ENCODE peak calls at places on chromosomes 4 and X, in nine cellular contexts. Q is fibroblast of lung, B is tibial artery, N is WERI-Rb-1, H is kidney, V is left lung, Z is brain microvascular endothelial cell, X is A673, I is transverse colon. E is an unnamed sample. For H3K36me3, the result is how much of the 10 kb centered on the place peaks cover.

GRCh38 chr4:82551734-82552133 is 10.1 kb downstream of the TMEM150C start:
- DNase-seq in Q (no peak), Z (no peak), H (no peak), B (no peak), X (peak), I (no peak), N (no peak), V (no peak), E (no peak)

GRCh38 chr4:13984996-13985780 is 357.7 kb upstream of the BOD1L1 start:
- DNase-seq in B (peak), Z (peak), V (no peak), N (no peak), Q (peak), H (no peak), X (no peak), I (no peak), E (no peak)

GRCh38 chrX:153771261-153771681 is 7.2 kb downstream of the PLXNB3 start:
- DNase-seq in I (no peak), Z (no peak), V (no peak), B (no peak), X (no peak), Q (no peak), N (peak), H (peak), E (no peak)

GRCh38 chrX:50484662-50485061 is 14.0 kb upstream of the DGKK start:
- DNase-seq in X (no peak), Q (no peak), H (no peak), V (no peak), I (no peak), N (no peak), B (no peak), Z (no peak), E (no peak)

GRCh38 chr4:107906458-107907100 is 24.8 kb upstream of the CYP2U1 start:
- DNase-seq in B (no peak), V (no peak), N (no peak), Z (no peak), Q (no peak), H (no peak), I (no peak), X (no peak), E (no peak)

GRCh38 chr4:10944321-10944720 is 259.8 kb upstream of the CLNK start:
- DNase-seq in N (no peak), Q (no peak), B (no peak), I (no peak), X (no peak), V (no peak), Z (no peak), H (no peak), E (no peak)

GRCh38 chr4:8292388-8293107 is 23.0 kb downstream of the HTRA3 start:
- DNase-seq in N (no peak), H (peak), I (no peak), V (peak), Z (no peak), Q (no peak), X (no peak), B (peak), E (no peak)

GRCh38 chr4:24570574-24571236 is 13.6 kb downstream of the DHX15 start:
- DNase-seq in V (no peak), X (no peak), Z (no peak), B (no peak), H (no peak), I (no peak), Q (no peak), N (no peak), E (no peak)

GRCh38 chr4:104575293-104575692 is 80.6 kb upstream of the CXXC4 start:
- DNase-seq in V (peak), Q (no peak), X (no peak), B (no peak), H (no peak), I (no peak), Z (no peak), N (no peak), E (no peak)

GRCh38 chr4:147620315-147620714 is 3.1 kb downstream of the TMEM184C start:
- DNase-seq in X (no peak), Q (no peak), I (no peak), V (no peak), B (no peak), N (no peak), Z (no peak), H (no peak), E (no peak)

GRCh38 chrX:112852850-112853249 is 12.2 kb upstream of the AMOT start:
- DNase-seq in I (no peak), X (no peak), Z (no peak), B (no peak), V (no peak), H (no peak), Q (no peak), N (no peak), E (no peak)

GRCh38 chr4:172982151-172982590 is 186.4 kb upstream of the GALNT7 start:
- DNase-seq in N (no peak), Z (peak), Q (peak), X (peak), B (peak), V (no peak), I (no peak), H (no peak), E (no peak)
- H3K27ac ChIP-seq in N (no peak), Z (peak), Q (peak), X (no peak), B (peak), V (no peak), I (no peak), H (no peak), E (no peak)

GRCh38 chr4:88054909-88055308 is 47.5 kb downstream of the PKD2 start:
- DNase-seq in Z (peak), I (peak), H (no peak), B (no peak), X (peak), V (no peak), Q (peak), N (peak), E (peak)
- H3K36me3 ChIP-seq in Z (under half), I (under half), H (under half), B (half or more), X (under half), V (under half), Q (under half), N (under half), E (under half)

DNA sequence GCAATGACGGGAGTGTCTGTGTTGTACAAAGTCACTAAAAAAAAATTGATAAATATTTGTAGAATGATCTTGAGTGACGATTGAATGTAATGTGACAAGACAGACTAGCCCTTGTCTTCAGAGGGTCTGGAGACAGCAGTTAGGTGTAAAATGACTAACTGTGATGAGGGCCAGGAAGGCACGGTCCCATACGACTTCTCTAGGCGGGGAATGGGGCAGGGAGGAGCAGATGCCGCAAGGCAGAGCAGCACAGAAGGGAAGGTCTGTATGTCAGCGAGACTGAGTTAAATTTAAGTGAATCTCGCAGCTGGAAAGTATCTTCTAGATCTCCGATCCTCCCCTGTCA is 405 bp downstream of the CENPE start:
- DNase-seq in I (no peak), Q (no peak), Z (no peak), V (no peak), N (no peak), H (no peak), X (no peak), B (no peak), E (no peak)
- H3K27ac ChIP-seq in I (peak), Q (peak), Z (peak), V (no peak), N (peak), H (no peak), X (peak), B (peak), E (peak)

GRCh38 chr4:185357220-185357619 is 38.5 kb downstream of the LRP2BP start:
- DNase-seq in Z (no peak), V (no peak), Q (no peak), H (no peak), N (no peak), X (no peak), I (no peak), B (no peak), E (no peak)

GRCh38 chr4:185352741-185353140 is 43.0 kb downstream of the LRP2BP start:
- DNase-seq in N (no peak), B (no peak), Z (no peak), Q (no peak), I (no peak), X (no peak), H (no peak), V (no peak), E (no peak)

GRCh38 chr4:185351691-185352090 is 44.0 kb downstream of the LRP2BP start:
- DNase-seq in B (no peak), Q (no peak), Z (no peak), X (no peak), V (no peak), I (no peak), N (peak), H (no peak), E (no peak)

GRCh38 chr4:185346975-185347601 is 48.6 kb downstream of the LRP2BP start:
- DNase-seq in V (no peak), B (no peak), X (no peak), Q (peak), N (no peak), I (no peak), H (no peak), Z (peak), E (no peak)

DNA sequence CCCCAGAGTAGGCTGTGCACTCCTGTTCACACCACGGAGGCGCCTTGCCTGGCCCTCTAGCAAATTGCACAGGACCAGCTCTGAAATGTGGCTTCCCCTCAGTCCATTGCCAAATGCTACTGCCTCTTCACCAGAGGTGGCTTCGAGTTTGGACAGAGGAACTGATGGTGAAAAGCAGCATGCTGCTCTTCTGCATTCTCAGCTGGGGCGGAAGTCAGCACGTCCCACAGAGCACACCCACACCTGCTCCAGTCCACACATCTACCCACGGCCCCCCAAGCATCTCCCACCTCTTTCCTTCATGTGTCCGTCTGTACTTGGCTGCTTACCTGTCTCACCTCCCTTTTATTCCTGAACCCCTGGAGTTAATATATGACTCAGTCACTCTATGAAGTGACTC is 43.5 kb downstream of the LRP2BP start:
- DNase-seq in X (no peak), B (no peak), N (no peak), V (no peak), H (no peak), I (no peak), Z (no peak), Q (no peak), E (no peak)
- H3K36me3 ChIP-seq in X (under half), B (under half), N (under half), V (half or more), H (under half), I (under half), Z (under half), Q (under half), E (under half)

GRCh38 chrX:16807976-16808542 is 21.8 kb downstream of the TXLNG start:
- DNase-seq in Q (peak), X (no peak), V (no peak), I (peak), B (no peak), N (no peak), H (no peak), Z (peak), E (no peak)
- H3K27ac ChIP-seq in Q (peak), X (no peak), V (peak), I (peak), B (peak), N (no peak), H (peak), Z (no peak), E (peak)

GRCh38 chr4:122953924-122954323 is 31.5 kb upstream of the NUDT6 start:
- DNase-seq in Q (no peak), V (no peak), H (no peak), Z (no peak), I (no peak), N (no peak), X (no peak), B (no peak), E (no peak)

GRCh38 chr4:122948671-122949070 is 26.3 kb upstream of the NUDT6 start:
- DNase-seq in H (no peak), N (no peak), V (no peak), Z (no peak), I (no peak), Q (no peak), X (no peak), B (no peak), E (no peak)
- H3K36me3 ChIP-seq in H (under half), N (half or more), V (half or more), Z (under half), I (under half), Q (under half), X (under half), B (half or more), E (under half)

GRCh38 chrX:100650841-100651240 is 6.8 kb downstream of the SRPX2 start:
- DNase-seq in N (no peak), V (no peak), I (no peak), B (no peak), Z (no peak), H (no peak), Q (no peak), X (no peak), E (no peak)

GRCh38 chrX:100647739-100648138 is 3.7 kb downstream of the SRPX2 start:
- DNase-seq in X (no peak), Q (no peak), B (no peak), Z (no peak), I (no peak), V (no peak), H (no peak), N (no peak), E (no peak)

GRCh38 chrX:100649550-100650356 is 5.8 kb downstream of the SRPX2 start:
- DNase-seq in H (peak), Q (peak), V (peak), N (peak), X (peak), B (peak), I (peak), Z (peak), E (peak)

GRCh38 chrX:100647095-100647494 is 3.1 kb downstream of the SRPX2 start:
- DNase-seq in X (no peak), I (no peak), N (no peak), Z (no peak), B (no peak), V (no peak), Q (peak), H (no peak), E (no peak)

GRCh38 chrX:100648601-100649417 is 4.8 kb downstream of the SRPX2 start:
- DNase-seq in H (no peak), Q (peak), Z (peak), B (no peak), V (no peak), N (no peak), X (peak), I (peak), E (peak)
- H3K27ac ChIP-seq in H (peak), Q (peak), Z (peak), B (peak), V (no peak), N (no peak), X (peak), I (peak), E (peak)

DNA sequence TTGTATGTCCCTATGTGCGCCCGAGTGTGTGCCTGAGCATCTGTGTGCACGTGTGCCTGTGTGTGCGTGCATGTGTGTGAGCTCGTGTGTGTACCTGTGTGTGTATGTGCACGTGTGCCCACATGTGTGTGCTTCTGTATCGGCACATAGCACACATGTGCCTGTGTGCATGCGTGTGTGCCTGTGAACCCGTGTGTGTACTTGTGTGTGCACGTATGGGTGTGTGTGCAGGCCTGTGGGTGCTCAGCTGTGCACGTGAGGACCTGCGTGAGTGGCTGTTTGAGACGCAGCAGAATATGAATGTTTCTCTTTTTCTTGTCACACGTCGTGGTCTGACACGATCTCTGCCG is 4.3 kb downstream of the AKAP17A start:
- DNase-seq in B (no peak), I (no peak), X (no peak), Q (no peak), Z (no peak), N (no peak), H (no peak), V (no peak), E (no peak)
- H3K36me3 ChIP-seq in B (half or more), I (half or more), X (half or more), Q (under half), Z (half or more), N (half or more), H (under half), V (half or more), E (under half)

E was measured in heart right ventricle.